ENCODE peak calls at places on chromosomes 11 and 22, in six cellular contexts. M, K, H, E, J and R are unnamed samples.

GRCh38 chr11:91513734-91514133 is 710.9 kb upstream of the FAT3 start:
- DNase-seq in K (no peak), M (no peak), H (no peak), E (no peak), J (no peak), R (no peak)

GRCh38 chr22:39611360-39611759 is 40.8 kb downstream of the CACNA1I start:
- DNase-seq in M (no peak), J (no peak), H (no peak), K (no peak), E (no peak), R (no peak)

GRCh38 chr11:43503417-43503816 is 144.7 kb downstream of the TTC17 start:
- DNase-seq in J (no peak), E (no peak), K (no peak), M (no peak), H (no peak), R (no peak)

GRCh38 chr11:107916671-107917241 is 11.5 kb upstream of the RAB39A start:
- DNase-seq in H (no peak), J (no peak), M (no peak), E (peak; percentile 64), K (peak; percentile 45), R (peak; percentile 0)

GRCh38 chr11:28559497-28559896 is 451.3 kb downstream of the METTL15 start:
- DNase-seq in K (no peak), J (no peak), M (no peak), H (peak; percentile 83), E (no peak), R (no peak)

GRCh38 chr11:115126092-115126491 is 378.1 kb downstream of the CADM1 start:
- DNase-seq in M (no peak), J (no peak), E (no peak), K (no peak), H (no peak), R (no peak)

GRCh38 chr22:47053865-47054185 is 291.4 kb downstream of the TBC1D22A start:
- DNase-seq in J (no peak), M (peak; percentile 25), E (peak; percentile 42), H (peak; percentile 73), K (no peak), R (peak; percentile 47)

GRCh38 chr22:28440517-28441366 is 238.9 kb downstream of the TTC28 start:
- DNase-seq in M (peak; percentile 39), H (peak; percentile 80), K (no peak), J (no peak), E (no peak), R (no peak)

GRCh38 chr11:65043881-65044501 is 3.0 kb downstream of the SAC3D1 start:
- DNase-seq in K (no peak), J (peak; percentile 63), E (no peak), M (peak; percentile 45), H (peak; percentile 43), R (no peak)

GRCh38 chr11:119706887-119707286 is 22.1 kb downstream of the NECTIN1 start:
- DNase-seq in M (no peak), K (no peak), E (no peak), H (no peak), J (no peak), R (no peak)

GRCh38 chr22:41813726-41814410 is 13.4 kb downstream of the CCDC134 start:
- DNase-seq in M (no peak), J (no peak), E (no peak), H (no peak), K (no peak), R (no peak)

GRCh38 chr22:22810018-22810427 is 77.6 kb upstream of the IGLL5 start:
- DNase-seq in M (no peak), J (peak; percentile 71), H (peak; percentile 30), K (peak; percentile 64), E (no peak), R (no peak)

GRCh38 chr11:47052165-47052564 is 115.6 kb downstream of the CSTPP1 start:
- DNase-seq in H (no peak), K (no peak), E (no peak), J (no peak), M (no peak), R (no peak)

GRCh38 chr11:66316849-66317251 is at the start of gene CD248:
- DNase-seq in E (peak; percentile 46), M (no peak), J (peak; percentile 88), H (peak; percentile 78), K (peak; percentile 31), R (no peak)

GRCh38 chr22:28791841-28792490 is 8.4 kb downstream of the XBP1 start:
- DNase-seq in H (peak; percentile 31), J (no peak), E (no peak), K (no peak), M (no peak), R (no peak)

GRCh38 chr11:86588566-86589090 is 83.8 kb downstream of the ME3 start:
- DNase-seq in J (no peak), K (no peak), M (no peak), H (no peak), E (no peak), R (no peak)

GRCh38 chr11:118126082-118126838 is 26.4 kb downstream of the SCN4B start:
- DNase-seq in J (no peak), K (no peak), H (no peak), E (no peak), M (no peak), R (no peak)

GRCh38 chr11:93542753-93543246 is 391 bp downstream of the SMCO4 start:
- DNase-seq in H (no peak), E (no peak), J (peak; percentile 60), K (no peak), M (no peak), R (no peak)

GRCh38 chr22:33923660-33924246 is 3.5 kb upstream of the LARGE1 start:
- DNase-seq in H (peak; percentile 74), E (no peak), M (peak; percentile 34), J (no peak), K (peak; percentile 48), R (peak; percentile 35)

GRCh38 chr11:22976146-22976545 is 115.9 kb upstream of the CCDC179 start:
- DNase-seq in E (peak; percentile 63), H (peak; percentile 91), K (peak; percentile 48), M (peak; percentile 40), J (no peak), R (no peak)

GRCh38 chr22:38239101-38239761 is 33.6 kb downstream of the TMEM184B start:
- DNase-seq in H (peak; percentile 98), K (no peak), J (peak; percentile 46), E (no peak), M (peak; percentile 94), R (peak; percentile 55)

GRCh38 chr22:35914665-35915476 is 113.8 kb downstream of the RBFOX2 start:
- DNase-seq in M (peak; percentile 83), H (peak; percentile 91), K (no peak), E (no peak), J (peak; percentile 55), R (peak; percentile 88)

GRCh38 chr11:132099692-132100091 is 729.3 kb downstream of the NTM start:
- DNase-seq in E (no peak), J (no peak), M (no peak), H (no peak), K (no peak), R (no peak)

GRCh38 chr11:11444027-11444799 is 91.2 kb upstream of the CSNK2A3 start:
- DNase-seq in M (no peak), J (no peak), K (no peak), H (peak; percentile 57), E (no peak), R (no peak)

GRCh38 chr11:112310867-112311266 is 50.2 kb upstream of the PLET1 start:
- DNase-seq in M (no peak), J (no peak), K (no peak), E (no peak), H (no peak), R (no peak)

GRCh38 chr11:67292671-67293070 is 3.6 kb downstream of the ANKRD13D start:
- DNase-seq in K (no peak), H (peak; percentile 24), E (no peak), M (no peak), J (no peak), R (no peak)

GRCh38 chr11:614583-615452 is 932 bp downstream of the IRF7 start:
- DNase-seq in E (peak; percentile 59), K (no peak), H (no peak), J (peak; percentile 85), M (no peak), R (no peak)

GRCh38 chr11:94193288-94193687 is 64.6 kb downstream of the PANX1 start:
- DNase-seq in H (peak; percentile 96), J (no peak), K (no peak), M (peak; percentile 66), E (no peak), R (no peak)

GRCh38 chr11:122337241-122338176 is 221.5 kb upstream of the BLID start:
- DNase-seq in E (no peak), J (no peak), M (no peak), H (no peak), K (no peak), R (no peak)

GRCh38 chr22:33000342-33001280 is 57.6 kb downstream of the SYN3 start:
- DNase-seq in K (peak; percentile 39), J (peak; percentile 77), H (peak; percentile 32), M (no peak), E (no peak), R (peak; percentile 4)

GRCh38 chr22:48889887-48890692 is 937.6 kb downstream of the BRD1 start:
- DNase-seq in H (no peak), K (no peak), M (no peak), E (peak; percentile 20), J (peak; percentile 16), R (no peak)

GRCh38 chr11:12693075-12693473 is 18.9 kb downstream of the TEAD1 start:
- DNase-seq in M (no peak), K (no peak), J (no peak), E (no peak), H (no peak), R (no peak)

GRCh38 chr11:47943721-47944554 is 36.4 kb upstream of the PTPRJ start:
- DNase-seq in E (no peak), M (no peak), J (no peak), K (no peak), H (no peak), R (no peak)

GRCh38 chr22:44828193-44828592 is 75.8 kb downstream of the ARHGAP8 start:
- DNase-seq in H (no peak), J (no peak), E (peak; percentile 41), K (peak; percentile 50), M (no peak), R (no peak)

GRCh38 chr11:19956228-19956627 is 204.0 kb downstream of the DBX1 start:
- DNase-seq in E (no peak), J (no peak), H (no peak), M (no peak), K (no peak), R (no peak)

GRCh38 chr11:106409681-106410080 is 332.2 kb downstream of the AASDHPPT start:
- DNase-seq in E (no peak), J (no peak), K (no peak), H (no peak), M (no peak), R (no peak)

GRCh38 chr11:132980721-132981120 is 551.6 kb downstream of the OPCML start:
- DNase-seq in J (no peak), H (no peak), M (no peak), E (no peak), K (no peak), R (no peak)